ENCODE peak calls at places on chromosome 5, in ten cellular contexts. E is GM04504; B is skeletal muscle cell; Z is brain microvascular endothelial cell; X is Panc1; I is iPS-NIHi11; Q is NCI-H748 treated with DMSO at 0.1 percent for 48 hours; T is islet precursor cell; A is NCI-H1105; D is stimulated activated CD8-positive, alpha-beta memory T cell treated with anti-CD3 and anti-CD28 coated beads, Interleukin-7, amount 100 ng/mL, for 24 hours. R is an unnamed sample.

GRCh38 chr5:29218138-29218537 is 1975.3 kb upstream of the CDH6 start:
- DNase-seq in E (no peak), B (no peak), Z (no peak), X (no peak), I (no peak), Q (peak; percentile 70), T (no peak), A (peak; percentile 7), D (no peak), R (no peak)

GRCh38 chr5:87405472-87406155 is 7.1 kb downstream of the CCNH start:
- DNase-seq in E (no peak), B (no peak), Z (no peak), X (no peak), I (no peak), Q (no peak), T (no peak), A (no peak), D (no peak), R (no peak)

GRCh38 chr5:96648598-96648997 is 13.6 kb upstream of the CAST start:
- DNase-seq in E (no peak), B (peak; percentile 61), Z (no peak), X (no peak), I (no peak), Q (no peak), T (peak; percentile 77), A (no peak), D (no peak), R (no peak)

GRCh38 chr5:59190746-59191145 is 607.9 kb downstream of the RAB3C start:
- DNase-seq in E (no peak), B (no peak), Z (no peak), X (no peak), I (no peak), Q (no peak), T (no peak), A (no peak), D (no peak), R (no peak)

GRCh38 chr5:159581502-159582249 is 251.4 kb upstream of the IL12B start:
- DNase-seq in E (peak; percentile 66), B (peak; percentile 62), Z (peak; percentile 58), X (peak; percentile 92), I (peak; percentile 23), Q (no peak), T (no peak), A (peak; percentile 36), D (no peak), R (peak; percentile 64)

GRCh38 chr5:89904442-89904841 is 505.1 kb downstream of the CETN3 start:
- DNase-seq in E (no peak), B (no peak), Z (no peak), X (no peak), I (no peak), Q (no peak), T (no peak), A (no peak), D (no peak), R (no peak)

GRCh38 chr5:130978475-130978874 is 186.6 kb downstream of the HINT1 start:
- DNase-seq in E (no peak), B (peak; percentile 8), Z (no peak), X (no peak), I (no peak), Q (no peak), T (no peak), A (no peak), D (no peak), R (no peak)

GRCh38 chr5:172791726-172792445 is 20.9 kb upstream of the DUSP1 start:
- DNase-seq in E (no peak), B (no peak), Z (no peak), X (no peak), I (no peak), Q (no peak), T (no peak), A (no peak), D (no peak), R (no peak)

GRCh38 chr5:51326844-51327243 is 56.4 kb upstream of the ISL1 start:
- DNase-seq in E (no peak), B (no peak), Z (no peak), X (no peak), I (peak; percentile 4), Q (no peak), T (no peak), A (peak; percentile 19), D (no peak), R (no peak)

GRCh38 chr5:122333564-122333963 is 21.5 kb downstream of the SNCAIP start:
- DNase-seq in E (no peak), B (no peak), Z (no peak), X (no peak), I (no peak), Q (no peak), T (no peak), A (no peak), D (no peak), R (no peak)

GRCh38 chr5:96758621-96759020 is 49.1 kb downstream of the ERAP1 start:
- DNase-seq in E (no peak), B (no peak), Z (peak; percentile 59), X (no peak), I (no peak), Q (no peak), T (no peak), A (no peak), D (no peak), R (no peak)

GRCh38 chr5:41797672-41798071 is 72.6 kb downstream of the OXCT1 start:
- DNase-seq in E (no peak), B (no peak), Z (no peak), X (no peak), I (no peak), Q (no peak), T (no peak), A (no peak), D (no peak), R (no peak)

GRCh38 chr5:64853777-64854176 is 85.0 kb downstream of the CWC27 start:
- DNase-seq in E (no peak), B (no peak), Z (no peak), X (no peak), I (no peak), Q (no peak), T (no peak), A (no peak), D (no peak), R (no peak)

GRCh38 chr5:14035859-14036440 is 91.5 kb upstream of the DNAH5 start:
- DNase-seq in E (peak; percentile 87), B (peak; percentile 96), Z (peak; percentile 99), X (peak; percentile 99), I (peak; percentile 75), Q (no peak), T (peak; percentile 95), A (no peak), D (no peak), R (peak; percentile 96)

GRCh38 chr5:74094096-74094778 is 468.2 kb downstream of the ARHGEF28 start:
- DNase-seq in E (no peak), B (peak; percentile 23), Z (peak; percentile 74), X (no peak), I (no peak), Q (no peak), T (no peak), A (no peak), D (no peak), R (no peak)

GRCh38 chr5:4905674-4906528 is 234.2 kb upstream of the ADAMTS16 start:
- DNase-seq in E (no peak), B (no peak), Z (no peak), X (no peak), I (peak; percentile 23), Q (no peak), T (no peak), A (no peak), D (no peak), R (no peak)

GRCh38 chr5:55592388-55593114 is 57.8 kb upstream of the PLPP1 start:
- DNase-seq in E (no peak), B (no peak), Z (no peak), X (no peak), I (no peak), Q (no peak), T (no peak), A (no peak), D (no peak), R (no peak)

GRCh38 chr5:54522080-54522479 is 4.5 kb downstream of the SNX18 start:
- DNase-seq in E (no peak), B (no peak), Z (no peak), X (no peak), I (no peak), Q (no peak), T (no peak), A (no peak), D (no peak), R (no peak)

GRCh38 chr5:127450046-127450445 is 67.4 kb upstream of the PRRC1 start:
- DNase-seq in E (no peak), B (no peak), Z (no peak), X (no peak), I (no peak), Q (no peak), T (no peak), A (no peak), D (no peak), R (no peak)

R was measured in GM04503.